ENCODE peak calls at places on chromosomes 13 and 19, in six cellular contexts. T, R, I, X, J and Q are unnamed samples.

GRCh38 chr13:47696677-47697076 is 304.4 kb downstream of the SUCLA2 start:
- DNase-seq in T (peak), R (no peak), I (no peak), X (no peak), J (no peak), Q (no peak)

GRCh38 chr13:70183041-70183440 is 74.8 kb upstream of the KLHL1 start:
- DNase-seq in T (no peak), R (no peak), I (no peak), X (no peak), J (no peak), Q (no peak)

GRCh38 chr13:93262729-93263128 is 36.1 kb downstream of the GPC6 start:
- DNase-seq in T (no peak), R (no peak), I (no peak), X (no peak), J (no peak), Q (no peak)

GRCh38 chr19:36436531-36436930 is 18.1 kb upstream of the ZFP82 start:
- DNase-seq in T (no peak), R (no peak), I (no peak), X (no peak), J (no peak), Q (no peak)

GRCh38 chr19:18091217-18091608 is 4.5 kb upstream of the IL12RB1 start:
- DNase-seq in T (peak), R (no peak), I (no peak), X (no peak), J (peak), Q (peak)

GRCh38 chr19:46392252-46392801 is 21.0 kb downstream of the CCDC8 start:
- DNase-seq in T (no peak), R (no peak), I (no peak), X (no peak), J (no peak), Q (no peak)

GRCh38 chr13:98290261-98290660 is 113.2 kb upstream of the RNF113B start:
- DNase-seq in T (no peak), R (no peak), I (no peak), X (no peak), J (no peak), Q (no peak)

GRCh38 chr13:101258071-101258470 is 158.2 kb downstream of the NALCN start:
- DNase-seq in T (no peak), R (no peak), I (no peak), X (peak), J (peak), Q (no peak)

GRCh38 chr13:45331981-45332830 is 8.8 kb downstream of the TPT1 start:
- DNase-seq in T (no peak), R (no peak), I (no peak), X (peak), J (no peak), Q (peak)

GRCh38 chr13:79749985-79750551 is 269.1 kb downstream of the NDFIP2 start:
- DNase-seq in T (no peak), R (peak), I (no peak), X (no peak), J (no peak), Q (peak)

GRCh38 chr13:94073006-94073744 is 406.3 kb downstream of the DCT start:
- DNase-seq in T (no peak), R (no peak), I (no peak), X (no peak), J (no peak), Q (no peak)

GRCh38 chr19:8261347-8261746 is 46.8 kb downstream of the CD320 start:
- DNase-seq in T (no peak), R (no peak), I (no peak), X (no peak), J (no peak), Q (no peak)

GRCh38 chr19:16326401-16327130 is 1.9 kb downstream of the KLF2 start:
- DNase-seq in T (no peak), R (no peak), I (no peak), X (no peak), J (no peak), Q (peak)

GRCh38 chr13:83378901-83379300 is 503.4 kb downstream of the SLITRK1 start:
- DNase-seq in T (no peak), R (no peak), I (no peak), X (no peak), J (no peak), Q (no peak)

GRCh38 chr13:24528816-24529398 is 16.3 kb upstream of the PARP4 start:
- DNase-seq in T (no peak), R (no peak), I (no peak), X (no peak), J (no peak), Q (no peak)

GRCh38 chr19:38020331-38020730 is 113.3 kb downstream of the SIPA1L3 start:
- DNase-seq in T (no peak), R (no peak), I (no peak), X (no peak), J (no peak), Q (no peak)

GRCh38 chr19:28905996-28906395 is 307.0 kb downstream of the UQCRFS1 start:
- DNase-seq in T (no peak), R (no peak), I (no peak), X (no peak), J (no peak), Q (no peak)

GRCh38 chr13:101792189-101792588 is 339.7 kb downstream of the ITGBL1 start:
- DNase-seq in T (no peak), R (no peak), I (no peak), X (no peak), J (no peak), Q (no peak)

GRCh38 chr13:21420706-21421105 is 38.4 kb downstream of the ZDHHC20 start:
- DNase-seq in T (no peak), R (no peak), I (no peak), X (no peak), J (no peak), Q (no peak)

GRCh38 chr19:32876919-32877285 is 7.3 kb upstream of the SLC7A9 start:
- DNase-seq in T (no peak), R (no peak), I (no peak), X (no peak), J (no peak), Q (peak)

GRCh38 chr13:41514853-41515395 is 57.6 kb downstream of the RGCC start:
- DNase-seq in T (no peak), R (no peak), I (no peak), X (no peak), J (no peak), Q (peak)

GRCh38 chr19:16076958-16077611 is 790 bp downstream of the TPM4 start:
- DNase-seq in T (peak), R (peak), I (no peak), X (no peak), J (no peak), Q (peak)

GRCh38 chr13:35699181-35699580 is 222.7 kb upstream of the MAB21L1 start:
- DNase-seq in T (no peak), R (no peak), I (no peak), X (no peak), J (no peak), Q (no peak)

GRCh38 chr19:5679289-5680082 is 830 bp downstream of the MICOS13 start:
- DNase-seq in T (no peak), R (no peak), I (no peak), X (no peak), J (no peak), Q (no peak)

GRCh38 chr13:64333888-64334287 is 2896.2 kb downstream of the PCDH9 start:
- DNase-seq in T (no peak), R (no peak), I (no peak), X (no peak), J (no peak), Q (no peak)

GRCh38 chr13:99617474-99618255 is 116.4 kb downstream of the TM9SF2 start:
- DNase-seq in T (peak), R (peak), I (no peak), X (peak), J (no peak), Q (no peak)

GRCh38 chr19:12789098-12789903 is 2.0 kb upstream of the JUNB start:
- DNase-seq in T (no peak), R (no peak), I (no peak), X (no peak), J (no peak), Q (peak)

GRCh38 chr19:41703602-41704293 is 4.7 kb upstream of the CEACAM5 start:
- DNase-seq in T (no peak), R (no peak), I (no peak), X (no peak), J (no peak), Q (no peak)

GRCh38 chr13:59452189-59452588 is 711.5 kb downstream of the DIAPH3 start:
- DNase-seq in T (no peak), R (no peak), I (no peak), X (no peak), J (no peak), Q (peak)

GRCh38 chr13:99361197-99361596 is 54.0 kb upstream of the GPR183 start:
- DNase-seq in T (no peak), R (no peak), I (no peak), X (no peak), J (no peak), Q (no peak)

GRCh38 chr13:110562696-110563462 is 1.4 kb upstream of the RAB20 start:
- DNase-seq in T (no peak), R (no peak), I (no peak), X (no peak), J (no peak), Q (no peak)

GRCh38 chr13:110560606-110561334 is 752 bp downstream of the RAB20 start:
- DNase-seq in T (no peak), R (no peak), I (no peak), X (no peak), J (no peak), Q (no peak)

GRCh38 chr13:110563463-110563774 is 1.9 kb upstream of the RAB20 start:
- DNase-seq in T (no peak), R (no peak), I (no peak), X (no peak), J (no peak), Q (no peak)

GRCh38 chr13:110559986-110560385 is 1.5 kb downstream of the RAB20 start:
- DNase-seq in T (no peak), R (no peak), I (no peak), X (no peak), J (no peak), Q (no peak)

DNA sequence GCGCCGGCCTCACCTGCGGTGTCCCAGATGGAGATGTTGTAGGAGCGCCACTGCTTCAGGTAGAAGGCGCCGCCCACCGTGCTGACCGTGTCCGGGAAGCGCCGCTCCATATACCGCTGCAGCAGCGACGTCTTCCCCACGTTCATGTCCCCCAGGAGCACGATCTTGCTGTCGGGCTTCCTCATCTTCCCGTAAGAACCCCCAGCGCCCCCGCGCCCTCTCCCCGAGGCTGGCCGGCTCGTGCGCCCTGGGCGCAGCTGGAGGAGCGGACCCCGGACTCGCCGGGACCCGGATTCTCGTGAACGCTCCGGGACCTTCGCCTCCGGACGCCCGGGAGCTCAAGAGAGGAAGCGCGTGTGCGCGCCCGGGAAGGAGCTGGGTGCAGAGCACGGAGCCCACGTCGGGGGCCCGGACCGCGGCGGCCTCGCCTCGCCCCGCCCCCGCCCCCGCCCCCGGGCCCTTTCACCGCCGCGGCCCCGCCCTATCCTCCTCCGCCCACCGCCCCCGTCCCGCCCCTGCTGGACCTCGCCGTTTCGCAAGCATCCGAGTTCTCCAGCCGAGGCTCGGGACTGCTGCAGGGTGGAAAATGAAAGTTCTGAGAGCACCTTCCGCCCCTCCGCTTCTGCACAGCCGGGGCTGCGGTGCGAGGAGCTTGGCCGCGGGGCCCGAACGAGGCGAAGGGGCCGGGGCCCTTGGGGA is at the start of gene RAB20:
- DNase-seq in T (peak), R (peak), I (peak), X (peak), J (no peak), Q (peak)
- H3K4me3 ChIP-seq in T (peak), R (peak), I (peak), X (peak), J (peak), Q (peak)

GRCh38 chr13:113862766-113863510 is 938 bp downstream of the GAS6 start:
- DNase-seq in T (peak), R (no peak), I (no peak), X (no peak), J (no peak), Q (no peak)
- TF ChIP-seq POLR2A in T (no peak), R (no peak), I (no peak), X (no peak), J (no peak), Q (no peak)

DNA sequence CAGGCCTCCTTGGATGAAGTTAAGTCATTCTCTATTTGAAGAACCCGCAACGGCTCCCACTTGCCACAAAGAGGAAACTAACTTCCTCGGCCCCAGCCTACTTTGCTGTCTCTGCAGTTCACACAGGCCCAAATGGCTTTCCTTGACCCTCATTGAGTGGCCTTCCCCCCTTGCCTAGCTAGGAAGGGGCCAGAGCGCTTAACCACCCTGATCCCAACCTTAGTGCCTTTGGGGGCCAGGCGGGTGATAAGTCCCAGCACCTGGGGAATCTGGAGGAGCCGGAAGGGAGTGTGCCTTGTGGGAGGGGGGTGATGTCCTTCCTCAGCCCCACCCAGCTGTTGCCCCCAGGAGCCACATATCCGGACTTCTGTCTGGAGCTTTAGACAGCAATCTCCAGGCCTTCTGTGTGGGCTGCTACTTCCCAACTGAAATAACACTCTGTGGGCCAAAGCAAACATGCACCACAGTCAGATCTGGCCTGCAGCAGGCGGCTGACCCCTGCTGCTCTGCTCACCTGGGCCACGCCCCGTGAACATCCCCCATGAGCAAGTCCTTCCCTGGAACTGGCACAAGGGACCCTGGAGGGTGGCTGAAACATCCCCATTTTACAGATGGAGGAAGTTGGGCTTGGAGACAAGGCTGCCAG is 10.5 kb downstream of the NECTIN2 start:
- DNase-seq in T (peak), R (no peak), I (no peak), X (no peak), J (no peak), Q (no peak)
- H3K4me3 ChIP-seq in T (no peak), R (no peak), I (no peak), X (no peak), J (no peak), Q (no peak)

DNA sequence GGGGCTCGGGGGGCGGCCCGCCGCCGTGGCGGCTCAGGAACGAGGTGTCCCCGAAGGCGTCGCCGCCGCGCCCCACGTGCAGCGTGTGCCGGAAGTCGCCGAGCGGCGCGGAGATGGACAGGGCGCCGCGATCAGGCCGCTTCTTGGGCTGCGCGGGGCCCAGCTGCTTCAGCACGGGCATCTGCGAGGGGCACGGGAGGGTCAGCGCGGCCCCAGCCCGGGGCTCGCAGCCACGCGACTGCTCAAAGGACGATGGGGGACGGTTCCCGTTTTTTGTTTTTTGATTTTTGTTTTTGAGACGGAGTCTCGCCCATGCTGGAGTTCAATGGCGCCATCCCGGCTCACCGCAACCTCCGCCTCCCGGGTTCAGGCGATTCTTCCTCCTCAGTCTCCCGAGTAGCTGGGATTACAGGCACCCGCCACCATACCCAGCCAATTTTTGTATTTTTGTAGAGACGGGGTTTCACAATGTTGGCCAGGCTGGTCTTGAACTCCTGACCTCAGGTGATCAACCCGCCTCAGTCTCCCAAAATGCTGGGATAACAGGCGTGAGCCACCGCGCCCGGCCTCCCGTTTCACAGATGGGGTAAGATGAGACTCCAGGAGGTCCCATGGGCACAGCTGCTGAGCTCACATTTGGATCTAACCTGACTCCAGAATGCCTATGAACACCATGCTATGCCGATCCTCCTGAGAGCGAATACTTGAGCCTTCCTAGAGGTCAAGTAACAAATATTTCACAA is 2.0 kb upstream of the LENG9 start:
- DNase-seq in T (no peak), R (no peak), I (no peak), X (no peak), J (no peak), Q (no peak)
- TF ChIP-seq POLR2A in T (no peak), R (no peak), I (no peak), X (no peak), J (no peak), Q (no peak)

GRCh38 chr13:33286143-33286542 is 588 bp upstream of the STARD13 start:
- DNase-seq in T (no peak), R (no peak), I (no peak), X (no peak), J (no peak), Q (no peak)
- H3K4me3 ChIP-seq in T (no peak), R (peak), I (peak), X (peak), J (peak), Q (no peak)

GRCh38 chr13:113296842-113297369 is at the start of gene LAMP1:
- DNase-seq in T (peak), R (peak), I (peak), X (peak), J (peak), Q (peak)
- TF ChIP-seq POLR2A in T (peak), R (peak), I (no peak), X (no peak), J (peak), Q (no peak)

GRCh38 chr13:50894042-50894441 is 15.5 kb upstream of the RNASEH2B start:
- DNase-seq in T (no peak), R (no peak), I (no peak), X (no peak), J (no peak), Q (no peak)

GRCh38 chr13:50891206-50891605 is 18.4 kb upstream of the RNASEH2B start:
- DNase-seq in T (no peak), R (no peak), I (no peak), X (no peak), J (no peak), Q (no peak)

GRCh38 chr13:50893211-50893852 is 16.3 kb upstream of the RNASEH2B start:
- DNase-seq in T (no peak), R (no peak), I (no peak), X (no peak), J (no peak), Q (no peak)

GRCh38 chr13:50892162-50892944 is 17.2 kb upstream of the RNASEH2B start:
- DNase-seq in T (no peak), R (no peak), I (no peak), X (no peak), J (no peak), Q (no peak)

DNA sequence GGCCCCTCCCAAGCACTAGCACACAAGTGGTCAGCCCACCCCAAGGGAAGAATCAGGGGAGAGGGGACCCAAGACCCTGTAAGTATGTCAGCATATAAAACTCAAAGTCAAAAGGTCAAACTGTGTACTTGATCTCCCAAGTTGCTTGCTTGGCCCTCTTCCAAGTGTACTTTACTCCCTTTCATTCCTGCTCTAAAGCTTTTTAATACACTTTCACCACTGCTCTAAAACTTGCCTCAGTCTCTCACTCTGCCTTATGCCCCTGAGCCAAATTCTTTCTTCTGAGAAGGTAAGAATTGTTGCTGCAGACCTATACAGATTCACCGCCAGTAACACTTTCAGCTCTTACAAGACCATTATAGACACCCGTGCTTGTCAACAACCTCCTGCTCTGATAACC is 15.1 kb upstream of the RNASEH2B start:
- DNase-seq in T (no peak), R (no peak), I (no peak), X (no peak), J (no peak), Q (no peak)
- H3K4me3 ChIP-seq in T (no peak), R (no peak), I (no peak), X (no peak), J (no peak), Q (no peak)

GRCh38 chr19:50419022-50419579 is 363 bp downstream of the SPIB start:
- DNase-seq in T (no peak), R (no peak), I (no peak), X (no peak), J (no peak), Q (no peak)

GRCh38 chr19:50417138-50417849 is 1.4 kb upstream of the SPIB start:
- DNase-seq in T (no peak), R (no peak), I (no peak), X (no peak), J (no peak), Q (no peak)

GRCh38 chr19:50419580-50420035 is 870 bp downstream of the SPIB start:
- DNase-seq in T (no peak), R (no peak), I (no peak), X (no peak), J (no peak), Q (no peak)

GRCh38 chr19:50417850-50418185 is 920 bp upstream of the SPIB start:
- DNase-seq in T (no peak), R (no peak), I (no peak), X (no peak), J (no peak), Q (no peak)

GRCh38 chr19:50418186-50419021 is at the start of gene SPIB:
- DNase-seq in T (no peak), R (no peak), I (no peak), X (no peak), J (no peak), Q (no peak)
- TF ChIP-seq POLR2A in T (peak), R (no peak), I (no peak), X (no peak), J (peak), Q (no peak)